ENCODE peak calls at places on chromosome 20, in ten cellular contexts. One of them, this sample, is unnamed.

GRCh38 chr20:38117635-38118034 is 47.4 kb downstream of the TGM2 start:
- DNase-seq in HEK293T: no peak
- DNase-seq in GM19239: no peak
- DNase-seq in cardiac septum: no peak
- DNase-seq in AG08395: peak; percentile 31
- DNase-seq in lower lobe of right lung: no peak
- DNase-seq in amniotic stem cell: peak; percentile 68
- DNase-seq in prostate gland: no peak
- DNase-seq in LNCaP clone FGC: no peak
- DNase-seq in activated CD4-positive, alpha-beta T cell treated with anti-CD3 and anti-CD28 coated beads, Interleukin-2, amount 10 ng/mL, durations not matched to agents 7 days and 5 days: no peak
- DNase-seq in this sample: no peak

GRCh38 chr20:63518351-63518861 is 2.2 kb upstream of the PPDPF start:
- DNase-seq in lower lobe of right lung: peak; percentile 41
- DNase-seq in prostate gland: no peak
- DNase-seq in AG08395: no peak
- DNase-seq in LNCaP clone FGC: no peak
- DNase-seq in HEK293T: no peak
- DNase-seq in GM19239: no peak
- DNase-seq in amniotic stem cell: no peak
- DNase-seq in cardiac septum: no peak
- DNase-seq in activated CD4-positive, alpha-beta T cell treated with anti-CD3 and anti-CD28 coated beads, Interleukin-2, amount 10 ng/mL, durations not matched to agents 7 days and 5 days: no peak
- DNase-seq in this sample: no peak

GRCh38 chr20:34817801-34818200 is 7.7 kb downstream of the NCOA6 start:
- DNase-seq in activated CD4-positive, alpha-beta T cell treated with anti-CD3 and anti-CD28 coated beads, Interleukin-2, amount 10 ng/mL, durations not matched to agents 7 days and 5 days: no peak
- DNase-seq in lower lobe of right lung: no peak
- DNase-seq in prostate gland: no peak
- DNase-seq in cardiac septum: no peak
- DNase-seq in AG08395: no peak
- DNase-seq in amniotic stem cell: no peak
- DNase-seq in HEK293T: no peak
- DNase-seq in GM19239: no peak
- DNase-seq in LNCaP clone FGC: no peak
- DNase-seq in this sample: no peak

GRCh38 chr20:5654557-5654956 is 95.6 kb upstream of the SHLD1 start:
- DNase-seq in lower lobe of right lung: no peak
- DNase-seq in LNCaP clone FGC: no peak
- DNase-seq in GM19239: no peak
- DNase-seq in HEK293T: no peak
- DNase-seq in cardiac septum: no peak
- DNase-seq in prostate gland: no peak
- DNase-seq in amniotic stem cell: no peak
- DNase-seq in AG08395: peak; percentile 33
- DNase-seq in activated CD4-positive, alpha-beta T cell treated with anti-CD3 and anti-CD28 coated beads, Interleukin-2, amount 10 ng/mL, durations not matched to agents 7 days and 5 days: no peak
- DNase-seq in this sample: no peak

GRCh38 chr20:17228624-17229061 is 1.8 kb downstream of the PCSK2 start:
- DNase-seq in LNCaP clone FGC: no peak
- DNase-seq in lower lobe of right lung: peak; percentile 47
- DNase-seq in cardiac septum: no peak
- DNase-seq in HEK293T: peak; percentile 6
- DNase-seq in AG08395: no peak
- DNase-seq in amniotic stem cell: no peak
- DNase-seq in GM19239: no peak
- DNase-seq in activated CD4-positive, alpha-beta T cell treated with anti-CD3 and anti-CD28 coated beads, Interleukin-2, amount 10 ng/mL, durations not matched to agents 7 days and 5 days: no peak
- DNase-seq in prostate gland: no peak
- DNase-seq in this sample: no peak

GRCh38 chr20:13784271-13784892 is 337 bp downstream of the ESF1 start:
- DNase-seq in lower lobe of right lung: no peak
- DNase-seq in activated CD4-positive, alpha-beta T cell treated with anti-CD3 and anti-CD28 coated beads, Interleukin-2, amount 10 ng/mL, durations not matched to agents 7 days and 5 days: no peak
- DNase-seq in amniotic stem cell: no peak
- DNase-seq in prostate gland: no peak
- DNase-seq in AG08395: no peak
- DNase-seq in LNCaP clone FGC: no peak
- DNase-seq in GM19239: no peak
- DNase-seq in HEK293T: no peak
- DNase-seq in cardiac septum: no peak
- DNase-seq in this sample: no peak

GRCh38 chr20:33362898-33363297 is 38.4 kb downstream of the CDK5RAP1 start:
- DNase-seq in LNCaP clone FGC: no peak
- DNase-seq in activated CD4-positive, alpha-beta T cell treated with anti-CD3 and anti-CD28 coated beads, Interleukin-2, amount 10 ng/mL, durations not matched to agents 7 days and 5 days: no peak
- DNase-seq in lower lobe of right lung: no peak
- DNase-seq in HEK293T: no peak
- DNase-seq in AG08395: no peak
- DNase-seq in cardiac septum: no peak
- DNase-seq in amniotic stem cell: no peak
- DNase-seq in prostate gland: no peak
- DNase-seq in GM19239: no peak
- DNase-seq in this sample: no peak

GRCh38 chr20:46572181-46572580 is 21.7 kb upstream of the OCSTAMP start:
- DNase-seq in AG08395: no peak
- DNase-seq in HEK293T: no peak
- DNase-seq in prostate gland: no peak
- DNase-seq in cardiac septum: no peak
- DNase-seq in LNCaP clone FGC: no peak
- DNase-seq in GM19239: no peak
- DNase-seq in amniotic stem cell: no peak
- DNase-seq in activated CD4-positive, alpha-beta T cell treated with anti-CD3 and anti-CD28 coated beads, Interleukin-2, amount 10 ng/mL, durations not matched to agents 7 days and 5 days: no peak
- DNase-seq in lower lobe of right lung: no peak
- DNase-seq in this sample: no peak

GRCh38 chr20:1860446-1860845 is 34.8 kb upstream of the SIRPA start:
- DNase-seq in prostate gland: peak; percentile 58
- DNase-seq in amniotic stem cell: no peak
- DNase-seq in cardiac septum: no peak
- DNase-seq in HEK293T: no peak
- DNase-seq in activated CD4-positive, alpha-beta T cell treated with anti-CD3 and anti-CD28 coated beads, Interleukin-2, amount 10 ng/mL, durations not matched to agents 7 days and 5 days: no peak
- DNase-seq in AG08395: peak; percentile 91
- DNase-seq in lower lobe of right lung: no peak
- DNase-seq in GM19239: no peak
- DNase-seq in LNCaP clone FGC: no peak
- DNase-seq in this sample: no peak

GRCh38 chr20:63686492-63687321 is 9.7 kb upstream of the TNFRSF6B start:
- DNase-seq in cardiac septum: peak; percentile 94
- DNase-seq in AG08395: peak; percentile 83
- DNase-seq in HEK293T: no peak
- DNase-seq in LNCaP clone FGC: no peak
- DNase-seq in prostate gland: no peak
- DNase-seq in lower lobe of right lung: peak; percentile 78
- DNase-seq in GM19239: no peak
- DNase-seq in activated CD4-positive, alpha-beta T cell treated with anti-CD3 and anti-CD28 coated beads, Interleukin-2, amount 10 ng/mL, durations not matched to agents 7 days and 5 days: no peak
- DNase-seq in amniotic stem cell: no peak
- DNase-seq in this sample: no peak

GRCh38 chr20:34541264-34541901 is 17.1 kb upstream of the MAP1LC3A start:
- DNase-seq in AG08395: no peak
- DNase-seq in HEK293T: no peak
- DNase-seq in prostate gland: no peak
- DNase-seq in LNCaP clone FGC: no peak
- DNase-seq in GM19239: no peak
- DNase-seq in amniotic stem cell: no peak
- DNase-seq in cardiac septum: no peak
- DNase-seq in lower lobe of right lung: no peak
- DNase-seq in activated CD4-positive, alpha-beta T cell treated with anti-CD3 and anti-CD28 coated beads, Interleukin-2, amount 10 ng/mL, durations not matched to agents 7 days and 5 days: no peak
- DNase-seq in this sample: no peak

GRCh38 chr20:7629880-7630279 is 310.4 kb downstream of the HAO1 start:
- DNase-seq in amniotic stem cell: no peak
- DNase-seq in AG08395: no peak
- DNase-seq in cardiac septum: no peak
- DNase-seq in GM19239: no peak
- DNase-seq in activated CD4-positive, alpha-beta T cell treated with anti-CD3 and anti-CD28 coated beads, Interleukin-2, amount 10 ng/mL, durations not matched to agents 7 days and 5 days: no peak
- DNase-seq in prostate gland: no peak
- DNase-seq in HEK293T: no peak
- DNase-seq in lower lobe of right lung: no peak
- DNase-seq in LNCaP clone FGC: no peak
- DNase-seq in this sample: no peak

GRCh38 chr20:53903652-53903987 is 166.8 kb downstream of the BCAS1 start:
- DNase-seq in lower lobe of right lung: no peak
- DNase-seq in GM19239: no peak
- DNase-seq in AG08395: no peak
- DNase-seq in amniotic stem cell: no peak
- DNase-seq in activated CD4-positive, alpha-beta T cell treated with anti-CD3 and anti-CD28 coated beads, Interleukin-2, amount 10 ng/mL, durations not matched to agents 7 days and 5 days: no peak
- DNase-seq in LNCaP clone FGC: no peak
- DNase-seq in prostate gland: no peak
- DNase-seq in cardiac septum: peak; percentile 81
- DNase-seq in HEK293T: no peak
- DNase-seq in this sample: no peak

GRCh38 chr20:44720617-44720993 is 5.4 kb downstream of the CCN5 start:
- DNase-seq in GM19239: no peak
- DNase-seq in prostate gland: peak; percentile 24
- DNase-seq in activated CD4-positive, alpha-beta T cell treated with anti-CD3 and anti-CD28 coated beads, Interleukin-2, amount 10 ng/mL, durations not matched to agents 7 days and 5 days: no peak
- DNase-seq in LNCaP clone FGC: no peak
- DNase-seq in HEK293T: no peak
- DNase-seq in AG08395: peak; percentile 83
- DNase-seq in amniotic stem cell: peak; percentile 63
- DNase-seq in lower lobe of right lung: peak; percentile 43
- DNase-seq in cardiac septum: no peak
- DNase-seq in this sample: no peak

GRCh38 chr20:64247970-64248841 is 7.3 kb upstream of the PCMTD2 start:
- DNase-seq in cardiac septum: peak; percentile 67
- DNase-seq in LNCaP clone FGC: no peak
- DNase-seq in amniotic stem cell: no peak
- DNase-seq in HEK293T: no peak
- DNase-seq in GM19239: no peak
- DNase-seq in lower lobe of right lung: no peak
- DNase-seq in prostate gland: no peak
- DNase-seq in AG08395: no peak
- DNase-seq in activated CD4-positive, alpha-beta T cell treated with anti-CD3 and anti-CD28 coated beads, Interleukin-2, amount 10 ng/mL, durations not matched to agents 7 days and 5 days: no peak
- DNase-seq in this sample: no peak

GRCh38 chr20:33689973-33690372 is 3.8 kb upstream of the E2F1 start:
- DNase-seq in activated CD4-positive, alpha-beta T cell treated with anti-CD3 and anti-CD28 coated beads, Interleukin-2, amount 10 ng/mL, durations not matched to agents 7 days and 5 days: peak; percentile 66
- DNase-seq in cardiac septum: no peak
- DNase-seq in LNCaP clone FGC: no peak
- DNase-seq in HEK293T: no peak
- DNase-seq in amniotic stem cell: no peak
- DNase-seq in lower lobe of right lung: no peak
- DNase-seq in GM19239: no peak
- DNase-seq in AG08395: no peak
- DNase-seq in prostate gland: no peak
- DNase-seq in this sample: no peak

GRCh38 chr20:16712541-16712947 is 17.3 kb upstream of the SNRPB2 start:
- DNase-seq in cardiac septum: no peak
- DNase-seq in AG08395: no peak
- DNase-seq in amniotic stem cell: no peak
- DNase-seq in prostate gland: no peak
- DNase-seq in HEK293T: no peak
- DNase-seq in GM19239: no peak
- DNase-seq in activated CD4-positive, alpha-beta T cell treated with anti-CD3 and anti-CD28 coated beads, Interleukin-2, amount 10 ng/mL, durations not matched to agents 7 days and 5 days: no peak
- DNase-seq in LNCaP clone FGC: no peak
- DNase-seq in lower lobe of right lung: no peak
- DNase-seq in this sample: no peak

GRCh38 chr20:57659789-57660509 is 39.7 kb upstream of the ZBP1 start:
- DNase-seq in LNCaP clone FGC: no peak
- DNase-seq in prostate gland: peak; percentile 3
- DNase-seq in HEK293T: no peak
- DNase-seq in lower lobe of right lung: peak; percentile 41
- DNase-seq in AG08395: no peak
- DNase-seq in activated CD4-positive, alpha-beta T cell treated with anti-CD3 and anti-CD28 coated beads, Interleukin-2, amount 10 ng/mL, durations not matched to agents 7 days and 5 days: no peak
- DNase-seq in cardiac septum: peak; percentile 72
- DNase-seq in amniotic stem cell: no peak
- DNase-seq in GM19239: no peak
- DNase-seq in this sample: peak; percentile 18

GRCh38 chr20:32487381-32487780 is 97.8 kb downstream of the NOL4L start:
- DNase-seq in lower lobe of right lung: no peak
- DNase-seq in GM19239: no peak
- DNase-seq in cardiac septum: no peak
- DNase-seq in AG08395: no peak
- DNase-seq in amniotic stem cell: no peak
- DNase-seq in prostate gland: no peak
- DNase-seq in LNCaP clone FGC: no peak
- DNase-seq in HEK293T: no peak
- DNase-seq in activated CD4-positive, alpha-beta T cell treated with anti-CD3 and anti-CD28 coated beads, Interleukin-2, amount 10 ng/mL, durations not matched to agents 7 days and 5 days: no peak
- DNase-seq in this sample: no peak

GRCh38 chr20:37513764-37514359 is 7.2 kb upstream of the NNAT start:
- DNase-seq in AG08395: no peak
- DNase-seq in GM19239: no peak
- DNase-seq in activated CD4-positive, alpha-beta T cell treated with anti-CD3 and anti-CD28 coated beads, Interleukin-2, amount 10 ng/mL, durations not matched to agents 7 days and 5 days: no peak
- DNase-seq in HEK293T: no peak
- DNase-seq in prostate gland: no peak
- DNase-seq in amniotic stem cell: no peak
- DNase-seq in LNCaP clone FGC: no peak
- DNase-seq in cardiac septum: no peak
- DNase-seq in lower lobe of right lung: no peak
- DNase-seq in this sample: no peak

GRCh38 chr20:61939691-61940360 is 125.9 kb downstream of the TAF4 start:
- DNase-seq in cardiac septum: peak; percentile 46
- DNase-seq in prostate gland: no peak
- DNase-seq in LNCaP clone FGC: no peak
- DNase-seq in AG08395: no peak
- DNase-seq in amniotic stem cell: no peak
- DNase-seq in lower lobe of right lung: peak; percentile 19
- DNase-seq in GM19239: no peak
- DNase-seq in activated CD4-positive, alpha-beta T cell treated with anti-CD3 and anti-CD28 coated beads, Interleukin-2, amount 10 ng/mL, durations not matched to agents 7 days and 5 days: no peak
- DNase-seq in HEK293T: no peak
- DNase-seq in this sample: no peak

GRCh38 chr20:50546729-50547314 is 36.6 kb downstream of the PTPN1 start:
- DNase-seq in LNCaP clone FGC: no peak
- DNase-seq in prostate gland: no peak
- DNase-seq in AG08395: peak; percentile 24
- DNase-seq in amniotic stem cell: no peak
- DNase-seq in cardiac septum: no peak
- DNase-seq in GM19239: no peak
- DNase-seq in HEK293T: no peak
- DNase-seq in activated CD4-positive, alpha-beta T cell treated with anti-CD3 and anti-CD28 coated beads, Interleukin-2, amount 10 ng/mL, durations not matched to agents 7 days and 5 days: peak; percentile 38
- DNase-seq in lower lobe of right lung: no peak
- DNase-seq in this sample: peak; percentile 42

GRCh38 chr20:17281478-17281877 is 54.6 kb downstream of the PCSK2 start:
- DNase-seq in GM19239: no peak
- DNase-seq in cardiac septum: no peak
- DNase-seq in lower lobe of right lung: no peak
- DNase-seq in prostate gland: no peak
- DNase-seq in LNCaP clone FGC: no peak
- DNase-seq in HEK293T: peak; percentile 20
- DNase-seq in amniotic stem cell: no peak
- DNase-seq in AG08395: peak; percentile 3
- DNase-seq in activated CD4-positive, alpha-beta T cell treated with anti-CD3 and anti-CD28 coated beads, Interleukin-2, amount 10 ng/mL, durations not matched to agents 7 days and 5 days: peak; percentile 18
- DNase-seq in this sample: no peak

GRCh38 chr20:63893999-63894357 is 948 bp upstream of the DNAJC5 start:
- DNase-seq in lower lobe of right lung: no peak
- DNase-seq in activated CD4-positive, alpha-beta T cell treated with anti-CD3 and anti-CD28 coated beads, Interleukin-2, amount 10 ng/mL, durations not matched to agents 7 days and 5 days: no peak
- DNase-seq in AG08395: no peak
- DNase-seq in GM19239: no peak
- DNase-seq in prostate gland: no peak
- DNase-seq in amniotic stem cell: no peak
- DNase-seq in HEK293T: no peak
- DNase-seq in cardiac septum: no peak
- DNase-seq in LNCaP clone FGC: no peak
- DNase-seq in this sample: no peak

GRCh38 chr20:34579936-34580587 is 21.5 kb downstream of the MAP1LC3A start:
- DNase-seq in AG08395: no peak
- DNase-seq in HEK293T: no peak
- DNase-seq in cardiac septum: no peak
- DNase-seq in amniotic stem cell: no peak
- DNase-seq in prostate gland: no peak
- DNase-seq in GM19239: no peak
- DNase-seq in LNCaP clone FGC: no peak
- DNase-seq in lower lobe of right lung: no peak
- DNase-seq in activated CD4-positive, alpha-beta T cell treated with anti-CD3 and anti-CD28 coated beads, Interleukin-2, amount 10 ng/mL, durations not matched to agents 7 days and 5 days: peak; percentile 60
- DNase-seq in this sample: peak; percentile 53

GRCh38 chr20:57387945-57388351 is 3.2 kb upstream of the RBM38 start:
- DNase-seq in LNCaP clone FGC: no peak
- DNase-seq in activated CD4-positive, alpha-beta T cell treated with anti-CD3 and anti-CD28 coated beads, Interleukin-2, amount 10 ng/mL, durations not matched to agents 7 days and 5 days: no peak
- DNase-seq in amniotic stem cell: no peak
- DNase-seq in cardiac septum: no peak
- DNase-seq in GM19239: no peak
- DNase-seq in prostate gland: no peak
- DNase-seq in AG08395: no peak
- DNase-seq in HEK293T: no peak
- DNase-seq in lower lobe of right lung: peak; percentile 26
- DNase-seq in this sample: no peak

GRCh38 chr20:38873050-38873581 is 53.1 kb upstream of the FAM83D start:
- DNase-seq in LNCaP clone FGC: no peak
- DNase-seq in lower lobe of right lung: no peak
- DNase-seq in cardiac septum: no peak
- DNase-seq in HEK293T: no peak
- DNase-seq in amniotic stem cell: no peak
- DNase-seq in AG08395: no peak
- DNase-seq in GM19239: peak; percentile 56
- DNase-seq in prostate gland: no peak
- DNase-seq in activated CD4-positive, alpha-beta T cell treated with anti-CD3 and anti-CD28 coated beads, Interleukin-2, amount 10 ng/mL, durations not matched to agents 7 days and 5 days: peak; percentile 75
- DNase-seq in this sample: peak; percentile 79

GRCh38 chr20:14481863-14482262 is 144.5 kb upstream of the FLRT3 start:
- DNase-seq in lower lobe of right lung: no peak
- DNase-seq in GM19239: no peak
- DNase-seq in HEK293T: no peak
- DNase-seq in prostate gland: no peak
- DNase-seq in amniotic stem cell: peak; percentile 60
- DNase-seq in activated CD4-positive, alpha-beta T cell treated with anti-CD3 and anti-CD28 coated beads, Interleukin-2, amount 10 ng/mL, durations not matched to agents 7 days and 5 days: no peak
- DNase-seq in AG08395: peak; percentile 20
- DNase-seq in cardiac septum: no peak
- DNase-seq in LNCaP clone FGC: no peak
- DNase-seq in this sample: no peak